ENCODE peak calls at places on chromosomes 2 and 18, in seven cellular contexts. One of them, this sample, is unnamed. For H3K9me3, the result is how much of the 10 kb centered on the place peaks cover.

GRCh38 chr18:6547476-6547875 is 132.8 kb upstream of the L3MBTL4 start:
- DNase-seq in cardiac muscle cell: no peak
- DNase-seq in CD8-positive, alpha-beta memory T cell: no peak
- DNase-seq in CD4-positive, alpha-beta T cell: no peak
- DNase-seq in SK-N-SH: no peak
- DNase-seq in body of pancreas: no peak
- DNase-seq in K562: no peak
- DNase-seq in this sample: no peak

GRCh38 chr2:119704670-119705120 is 25.7 kb downstream of the TMEM177 start:
- DNase-seq in cardiac muscle cell: peak
- DNase-seq in CD8-positive, alpha-beta memory T cell: no peak
- DNase-seq in CD4-positive, alpha-beta T cell: no peak
- DNase-seq in SK-N-SH: no peak
- DNase-seq in body of pancreas: no peak
- DNase-seq in K562: no peak
- DNase-seq in this sample: no peak

GRCh38 chr2:138615257-138615656 is 113.7 kb downstream of the SPOPL start:
- DNase-seq in cardiac muscle cell: no peak
- DNase-seq in CD8-positive, alpha-beta memory T cell: no peak
- DNase-seq in CD4-positive, alpha-beta T cell: no peak
- DNase-seq in SK-N-SH: no peak
- DNase-seq in body of pancreas: no peak
- DNase-seq in K562: no peak
- DNase-seq in this sample: no peak

GRCh38 chr18:36899289-36899688 is 70.4 kb downstream of the KIAA1328 start:
- DNase-seq in cardiac muscle cell: peak
- DNase-seq in CD8-positive, alpha-beta memory T cell: no peak
- DNase-seq in CD4-positive, alpha-beta T cell: no peak
- DNase-seq in SK-N-SH: no peak
- DNase-seq in body of pancreas: no peak
- DNase-seq in K562: peak
- DNase-seq in this sample: no peak

GRCh38 chr2:239216614-239217273 is 184.1 kb downstream of the HDAC4 start:
- DNase-seq in cardiac muscle cell: no peak
- DNase-seq in CD8-positive, alpha-beta memory T cell: no peak
- DNase-seq in CD4-positive, alpha-beta T cell: no peak
- DNase-seq in SK-N-SH: no peak
- DNase-seq in body of pancreas: no peak
- DNase-seq in K562: no peak
- DNase-seq in this sample: no peak

GRCh38 chr2:226031962-226032441 is 632.5 kb downstream of the NYAP2 start:
- DNase-seq in cardiac muscle cell: peak
- DNase-seq in CD8-positive, alpha-beta memory T cell: no peak
- DNase-seq in CD4-positive, alpha-beta T cell: no peak
- DNase-seq in SK-N-SH: peak
- DNase-seq in body of pancreas: no peak
- DNase-seq in K562: no peak
- DNase-seq in this sample: no peak

GRCh38 chr2:189350515-189351209 is 90.6 kb upstream of the WDR75 start:
- DNase-seq in cardiac muscle cell: peak
- DNase-seq in CD8-positive, alpha-beta memory T cell: no peak
- DNase-seq in CD4-positive, alpha-beta T cell: no peak
- DNase-seq in SK-N-SH: no peak
- DNase-seq in body of pancreas: peak
- DNase-seq in K562: no peak
- DNase-seq in this sample: no peak

GRCh38 chr2:10654069-10654468 is 35.7 kb downstream of the NOL10 start:
- DNase-seq in cardiac muscle cell: peak
- DNase-seq in CD8-positive, alpha-beta memory T cell: no peak
- DNase-seq in CD4-positive, alpha-beta T cell: peak
- DNase-seq in SK-N-SH: no peak
- DNase-seq in body of pancreas: no peak
- DNase-seq in K562: no peak
- DNase-seq in this sample: no peak

GRCh38 chr2:171318463-171318934 is 115.3 kb downstream of the METTL8 start:
- DNase-seq in cardiac muscle cell: peak
- DNase-seq in CD8-positive, alpha-beta memory T cell: no peak
- DNase-seq in CD4-positive, alpha-beta T cell: no peak
- DNase-seq in SK-N-SH: no peak
- DNase-seq in body of pancreas: no peak
- DNase-seq in K562: no peak
- DNase-seq in this sample: no peak

GRCh38 chr2:176653856-176654443 is 384.7 kb downstream of the MTX2 start:
- DNase-seq in cardiac muscle cell: peak
- DNase-seq in CD8-positive, alpha-beta memory T cell: peak
- DNase-seq in CD4-positive, alpha-beta T cell: peak
- DNase-seq in SK-N-SH: peak
- DNase-seq in body of pancreas: peak
- DNase-seq in K562: peak
- DNase-seq in this sample: peak

GRCh38 chr18:53799134-53799533 is 425.3 kb downstream of the MBD2 start:
- DNase-seq in cardiac muscle cell: peak
- DNase-seq in CD8-positive, alpha-beta memory T cell: no peak
- DNase-seq in CD4-positive, alpha-beta T cell: no peak
- DNase-seq in SK-N-SH: no peak
- DNase-seq in body of pancreas: no peak
- DNase-seq in K562: no peak
- DNase-seq in this sample: no peak

GRCh38 chr2:80256396-80257167 is 48.0 kb downstream of the LRRTM1 start:
- DNase-seq in cardiac muscle cell: peak
- DNase-seq in CD8-positive, alpha-beta memory T cell: no peak
- DNase-seq in CD4-positive, alpha-beta T cell: no peak
- DNase-seq in SK-N-SH: peak
- DNase-seq in body of pancreas: no peak
- DNase-seq in K562: peak
- DNase-seq in this sample: peak

GRCh38 chr2:66915237-66915636 is 480.3 kb downstream of the MEIS1 start:
- DNase-seq in cardiac muscle cell: peak
- DNase-seq in CD8-positive, alpha-beta memory T cell: no peak
- DNase-seq in CD4-positive, alpha-beta T cell: no peak
- DNase-seq in SK-N-SH: no peak
- DNase-seq in body of pancreas: no peak
- DNase-seq in K562: no peak
- DNase-seq in this sample: no peak

GRCh38 chr18:79685281-79685680 is 5.7 kb downstream of the CTDP1 start:
- DNase-seq in cardiac muscle cell: no peak
- DNase-seq in CD8-positive, alpha-beta memory T cell: peak
- DNase-seq in CD4-positive, alpha-beta T cell: no peak
- DNase-seq in SK-N-SH: peak
- DNase-seq in body of pancreas: no peak
- DNase-seq in K562: no peak
- DNase-seq in this sample: no peak

GRCh38 chr2:179578171-179578916 is 283.1 kb downstream of the ZNF385B start:
- DNase-seq in cardiac muscle cell: no peak
- DNase-seq in CD8-positive, alpha-beta memory T cell: no peak
- DNase-seq in CD4-positive, alpha-beta T cell: no peak
- DNase-seq in SK-N-SH: no peak
- DNase-seq in body of pancreas: no peak
- DNase-seq in K562: no peak
- DNase-seq in this sample: no peak

GRCh38 chr2:237365671-237366070 is 48.3 kb downstream of the COL6A3 start:
- DNase-seq in cardiac muscle cell: no peak
- DNase-seq in CD8-positive, alpha-beta memory T cell: no peak
- DNase-seq in CD4-positive, alpha-beta T cell: no peak
- DNase-seq in SK-N-SH: no peak
- DNase-seq in body of pancreas: no peak
- DNase-seq in K562: no peak
- DNase-seq in this sample: no peak

GRCh38 chr18:52288403-52289004 is 51.5 kb upstream of the DCC start:
- DNase-seq in cardiac muscle cell: peak
- DNase-seq in CD8-positive, alpha-beta memory T cell: no peak
- DNase-seq in CD4-positive, alpha-beta T cell: no peak
- DNase-seq in SK-N-SH: peak
- DNase-seq in body of pancreas: peak
- DNase-seq in K562: peak
- DNase-seq in this sample: peak

GRCh38 chr18:58196164-58196563 is 152.1 kb downstream of the NEDD4L start:
- DNase-seq in cardiac muscle cell: no peak
- DNase-seq in CD8-positive, alpha-beta memory T cell: no peak
- DNase-seq in CD4-positive, alpha-beta T cell: no peak
- DNase-seq in SK-N-SH: no peak
- DNase-seq in body of pancreas: no peak
- DNase-seq in K562: no peak
- DNase-seq in this sample: no peak

GRCh38 chr2:69177785-69178636 is 165.0 kb downstream of the ANTXR1 start:
- DNase-seq in cardiac muscle cell: peak
- DNase-seq in CD8-positive, alpha-beta memory T cell: no peak
- DNase-seq in CD4-positive, alpha-beta T cell: no peak
- DNase-seq in SK-N-SH: peak
- DNase-seq in body of pancreas: peak
- DNase-seq in K562: peak
- DNase-seq in this sample: peak

GRCh38 chr2:128270306-128271185 is 48.1 kb downstream of the HS6ST1 start:
- DNase-seq in cardiac muscle cell: no peak
- DNase-seq in CD8-positive, alpha-beta memory T cell: no peak
- DNase-seq in CD4-positive, alpha-beta T cell: no peak
- DNase-seq in SK-N-SH: peak
- DNase-seq in body of pancreas: no peak
- DNase-seq in K562: no peak
- DNase-seq in this sample: peak

GRCh38 chr2:168220971-168221819 is 26.2 kb downstream of the STK39 start:
- DNase-seq in cardiac muscle cell: peak
- DNase-seq in CD8-positive, alpha-beta memory T cell: no peak
- DNase-seq in CD4-positive, alpha-beta T cell: no peak
- DNase-seq in SK-N-SH: no peak
- DNase-seq in body of pancreas: peak
- DNase-seq in K562: no peak
- DNase-seq in this sample: no peak

GRCh38 chr2:166888180-166888579 is at the start of gene XIRP2:
- DNase-seq in cardiac muscle cell: no peak
- DNase-seq in CD8-positive, alpha-beta memory T cell: no peak
- DNase-seq in CD4-positive, alpha-beta T cell: no peak
- DNase-seq in SK-N-SH: no peak
- DNase-seq in body of pancreas: no peak
- DNase-seq in K562: no peak
- DNase-seq in this sample: no peak

GRCh38 chr2:239787651-239788050 is 237.5 kb downstream of the NDUFA10 start:
- DNase-seq in cardiac muscle cell: no peak
- DNase-seq in CD8-positive, alpha-beta memory T cell: no peak
- DNase-seq in CD4-positive, alpha-beta T cell: no peak
- DNase-seq in SK-N-SH: no peak
- DNase-seq in body of pancreas: no peak
- DNase-seq in K562: no peak
- DNase-seq in this sample: no peak

GRCh38 chr18:57885931-57886330 is 82.8 kb upstream of the ATP8B1 start:
- DNase-seq in cardiac muscle cell: no peak
- DNase-seq in CD8-positive, alpha-beta memory T cell: no peak
- DNase-seq in CD4-positive, alpha-beta T cell: no peak
- DNase-seq in SK-N-SH: no peak
- DNase-seq in body of pancreas: no peak
- DNase-seq in K562: no peak
- DNase-seq in this sample: no peak

GRCh38 chr2:156110890-156111289 is 221.6 kb downstream of the NR4A2 start:
- DNase-seq in cardiac muscle cell: no peak
- DNase-seq in CD8-positive, alpha-beta memory T cell: no peak
- DNase-seq in CD4-positive, alpha-beta T cell: peak
- DNase-seq in SK-N-SH: peak
- DNase-seq in body of pancreas: peak
- DNase-seq in K562: peak
- DNase-seq in this sample: peak

GRCh38 chr2:109318150-109318948 is 189.3 kb downstream of the SH3RF3 start:
- DNase-seq in cardiac muscle cell: peak
- DNase-seq in CD8-positive, alpha-beta memory T cell: no peak
- DNase-seq in CD4-positive, alpha-beta T cell: no peak
- DNase-seq in SK-N-SH: peak
- DNase-seq in body of pancreas: peak
- DNase-seq in K562: no peak
- DNase-seq in this sample: no peak

GRCh38 chr2:232839680-232840079 is 30.4 kb upstream of the SNORC start:
- DNase-seq in cardiac muscle cell: peak
- DNase-seq in CD8-positive, alpha-beta memory T cell: no peak
- DNase-seq in CD4-positive, alpha-beta T cell: no peak
- DNase-seq in SK-N-SH: no peak
- DNase-seq in body of pancreas: peak
- DNase-seq in K562: no peak
- DNase-seq in this sample: no peak

DNA sequence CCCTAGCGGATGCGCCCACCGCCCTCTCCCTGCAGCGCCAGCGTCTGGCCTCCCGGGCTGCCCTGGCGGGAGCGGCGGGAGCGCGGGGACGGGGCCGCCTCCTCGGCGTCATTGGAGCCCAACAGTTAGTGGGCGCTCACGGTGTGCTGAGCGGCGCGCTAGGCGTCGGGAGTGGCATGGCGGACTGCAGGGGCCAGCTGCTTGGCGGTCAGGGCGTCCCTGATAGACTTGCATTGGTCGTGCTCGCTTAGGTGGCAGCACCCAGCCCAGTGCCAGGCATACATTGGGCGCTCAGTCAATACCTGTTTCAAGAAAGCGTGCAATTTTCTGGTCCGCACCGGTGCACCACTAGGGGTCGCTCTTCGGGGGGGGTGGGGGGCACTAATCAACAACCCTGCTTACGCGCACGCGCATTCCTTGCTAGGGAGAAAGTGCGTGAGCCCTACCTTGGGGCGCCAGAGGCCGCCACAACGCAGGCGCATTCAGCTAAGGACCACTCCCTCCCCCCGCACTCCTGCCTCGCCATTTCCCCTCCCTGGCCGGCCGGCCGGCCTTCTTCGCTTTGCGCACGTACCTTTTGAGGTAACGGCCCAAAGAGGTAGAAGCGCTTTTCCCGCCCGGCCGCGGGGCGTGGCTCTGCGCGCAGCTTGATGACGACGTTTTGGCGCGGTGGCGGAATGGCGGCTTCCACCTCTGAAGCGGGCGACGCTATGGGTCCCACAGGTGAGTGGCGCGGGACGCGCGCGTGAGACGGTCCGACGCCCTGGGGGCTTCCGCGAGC is 411 bp upstream of the MZT2A start:
- DNase-seq in cardiac muscle cell: peak
- DNase-seq in CD8-positive, alpha-beta memory T cell: peak
- DNase-seq in CD4-positive, alpha-beta T cell: peak
- DNase-seq in SK-N-SH: peak
- DNase-seq in body of pancreas: peak
- DNase-seq in K562: peak
- DNase-seq in this sample: peak
- H3K9me3 ChIP-seq in cardiac muscle cell: under half
- H3K9me3 ChIP-seq in CD8-positive, alpha-beta memory T cell: under half
- H3K9me3 ChIP-seq in CD4-positive, alpha-beta T cell: under half
- H3K9me3 ChIP-seq in SK-N-SH: under half
- H3K9me3 ChIP-seq in body of pancreas: under half
- H3K9me3 ChIP-seq in K562: under half
- H3K9me3 ChIP-seq in this sample: under half

GRCh38 chr2:178452334-178452733 is 1.2 kb downstream of the PJVK start:
- DNase-seq in cardiac muscle cell: no peak
- DNase-seq in CD8-positive, alpha-beta memory T cell: no peak
- DNase-seq in CD4-positive, alpha-beta T cell: no peak
- DNase-seq in SK-N-SH: no peak
- DNase-seq in body of pancreas: no peak
- DNase-seq in K562: no peak
- DNase-seq in this sample: no peak
- H3K9me3 ChIP-seq in cardiac muscle cell: under half
- H3K9me3 ChIP-seq in CD8-positive, alpha-beta memory T cell: under half
- H3K9me3 ChIP-seq in CD4-positive, alpha-beta T cell: under half
- H3K9me3 ChIP-seq in SK-N-SH: under half
- H3K9me3 ChIP-seq in body of pancreas: under half
- H3K9me3 ChIP-seq in K562: under half
- H3K9me3 ChIP-seq in this sample: under half

GRCh38 chr2:25165992-25166618 is 2.3 kb downstream of the POMC start:
- DNase-seq in cardiac muscle cell: peak
- DNase-seq in CD8-positive, alpha-beta memory T cell: peak
- DNase-seq in CD4-positive, alpha-beta T cell: peak
- DNase-seq in SK-N-SH: peak
- DNase-seq in body of pancreas: peak
- DNase-seq in K562: no peak
- DNase-seq in this sample: peak
- H3K9me3 ChIP-seq in cardiac muscle cell: under half
- H3K9me3 ChIP-seq in CD8-positive, alpha-beta memory T cell: under half
- H3K9me3 ChIP-seq in CD4-positive, alpha-beta T cell: under half
- H3K9me3 ChIP-seq in SK-N-SH: under half
- H3K9me3 ChIP-seq in body of pancreas: under half
- H3K9me3 ChIP-seq in K562: under half
- H3K9me3 ChIP-seq in this sample: under half

GRCh38 chr2:95215018-95215612 is 7.8 kb downstream of the ZNF892 start:
- DNase-seq in cardiac muscle cell: peak
- DNase-seq in CD8-positive, alpha-beta memory T cell: no peak
- DNase-seq in CD4-positive, alpha-beta T cell: no peak
- DNase-seq in SK-N-SH: no peak
- DNase-seq in body of pancreas: no peak
- DNase-seq in K562: no peak
- DNase-seq in this sample: no peak
- H3K9me3 ChIP-seq in cardiac muscle cell: under half
- H3K9me3 ChIP-seq in CD8-positive, alpha-beta memory T cell: half or more
- H3K9me3 ChIP-seq in CD4-positive, alpha-beta T cell: half or more
- H3K9me3 ChIP-seq in SK-N-SH: under half
- H3K9me3 ChIP-seq in body of pancreas: under half
- H3K9me3 ChIP-seq in K562: under half
- H3K9me3 ChIP-seq in this sample: half or more